ENCODE peak calls at places on chromosome 4, in six cellular contexts. F, C, I, R, H and M are unnamed samples.

GRCh38 chr4:145482209-145483021 is 762 bp downstream of the SMAD1 start:
- DNase-seq in F (peak), C (peak), I (peak), R (peak), H (peak), M (peak)

GRCh38 chr4:84436812-84437211 is 62.3 kb downstream of the NKX6-1 start:
- DNase-seq in F (no peak), C (no peak), I (no peak), R (no peak), H (no peak), M (no peak)

GRCh38 chr4:94559351-94559806 is 107.6 kb downstream of the PDLIM5 start:
- DNase-seq in F (no peak), C (no peak), I (peak), R (no peak), H (no peak), M (no peak)

GRCh38 chr4:54228064-54228527 is 997 bp upstream of the PDGFRA start:
- DNase-seq in F (peak), C (peak), I (peak), R (no peak), H (peak), M (peak)

GRCh38 chr4:40301592-40301991 is 33.5 kb upstream of the CHRNA9 start:
- DNase-seq in F (no peak), C (no peak), I (no peak), R (no peak), H (no peak), M (peak)

GRCh38 chr4:89708903-89709361 is 128.0 kb downstream of the SNCA start:
- DNase-seq in F (no peak), C (no peak), I (peak), R (no peak), H (no peak), M (no peak)

GRCh38 chr4:183300070-183300469 is 20.0 kb downstream of the CLDN22 start:
- DNase-seq in F (no peak), C (no peak), I (peak), R (no peak), H (no peak), M (no peak)

GRCh38 chr4:158819942-158820786 is 51.3 kb downstream of the FNIP2 start:
- DNase-seq in F (no peak), C (no peak), I (peak), R (no peak), H (no peak), M (no peak)

GRCh38 chr4:28211714-28212470 is 1351.3 kb downstream of the STIM2 start:
- DNase-seq in F (no peak), C (no peak), I (peak), R (no peak), H (no peak), M (no peak)

GRCh38 chr4:71549516-71550160 is 210.8 kb downstream of the SLC4A4 start:
- DNase-seq in F (no peak), C (no peak), I (peak), R (no peak), H (no peak), M (no peak)

GRCh38 chr4:13706130-13706529 is 78.6 kb upstream of the BOD1L1 start:
- DNase-seq in F (no peak), C (no peak), I (no peak), R (no peak), H (no peak), M (no peak)

GRCh38 chr4:41160856-41161255 is 53.5 kb downstream of the APBB2 start:
- DNase-seq in F (no peak), C (no peak), I (peak), R (peak), H (no peak), M (no peak)

GRCh38 chr4:151527699-151528098 is 118.7 kb downstream of the FHIP1A start:
- DNase-seq in F (no peak), C (no peak), I (no peak), R (no peak), H (no peak), M (no peak)

GRCh38 chr4:158033416-158033863 is 139.4 kb downstream of the GASK1B start:
- DNase-seq in F (no peak), C (peak), I (peak), R (no peak), H (no peak), M (no peak)

GRCh38 chr4:138835833-138836521 is 179.6 kb upstream of the NOCT start:
- DNase-seq in F (no peak), C (peak), I (peak), R (no peak), H (peak), M (no peak)

GRCh38 chr4:112381996-112382692 is 85.0 kb downstream of the ALPK1 start:
- DNase-seq in F (no peak), C (no peak), I (no peak), R (no peak), H (no peak), M (no peak)

GRCh38 chr4:103098331-103098730 is 1.3 kb downstream of the BDH2 start:
- DNase-seq in F (no peak), C (no peak), I (peak), R (no peak), H (no peak), M (no peak)

GRCh38 chr4:150283689-150284088 is 205.4 kb downstream of the DCLK2 start:
- DNase-seq in F (no peak), C (no peak), I (peak), R (no peak), H (no peak), M (no peak)

GRCh38 chr4:164943192-164943591 is 34.3 kb downstream of the TRIM61 start:
- DNase-seq in F (no peak), C (no peak), I (no peak), R (no peak), H (no peak), M (no peak)

GRCh38 chr4:41285202-41285876 is 28.6 kb downstream of the UCHL1 start:
- DNase-seq in F (no peak), C (no peak), I (no peak), R (no peak), H (no peak), M (no peak)

GRCh38 chr4:99100876-99101275 is 12.3 kb upstream of the ADH5 start:
- DNase-seq in F (no peak), C (no peak), I (no peak), R (no peak), H (no peak), M (no peak)

GRCh38 chr4:32789026-32789608 is 2068.9 kb downstream of the PCDH7 start:
- DNase-seq in F (no peak), C (no peak), I (no peak), R (no peak), H (no peak), M (no peak)

GRCh38 chr4:145820407-145820806 is 118.2 kb downstream of the ZNF827 start:
- DNase-seq in F (no peak), C (no peak), I (peak), R (no peak), H (no peak), M (no peak)

GRCh38 chr4:24594887-24595286 is 10.5 kb upstream of the DHX15 start:
- DNase-seq in F (no peak), C (no peak), I (peak), R (no peak), H (no peak), M (no peak)

GRCh38 chr4:75895744-75896314 is 6.4 kb downstream of the PPEF2 start:
- DNase-seq in F (no peak), C (no peak), I (peak), R (peak), H (peak), M (peak)

GRCh38 chr4:182235016-182235415 is 8.2 kb upstream of the TENM3 start:
- DNase-seq in F (no peak), C (no peak), I (no peak), R (no peak), H (no peak), M (no peak)

DNA sequence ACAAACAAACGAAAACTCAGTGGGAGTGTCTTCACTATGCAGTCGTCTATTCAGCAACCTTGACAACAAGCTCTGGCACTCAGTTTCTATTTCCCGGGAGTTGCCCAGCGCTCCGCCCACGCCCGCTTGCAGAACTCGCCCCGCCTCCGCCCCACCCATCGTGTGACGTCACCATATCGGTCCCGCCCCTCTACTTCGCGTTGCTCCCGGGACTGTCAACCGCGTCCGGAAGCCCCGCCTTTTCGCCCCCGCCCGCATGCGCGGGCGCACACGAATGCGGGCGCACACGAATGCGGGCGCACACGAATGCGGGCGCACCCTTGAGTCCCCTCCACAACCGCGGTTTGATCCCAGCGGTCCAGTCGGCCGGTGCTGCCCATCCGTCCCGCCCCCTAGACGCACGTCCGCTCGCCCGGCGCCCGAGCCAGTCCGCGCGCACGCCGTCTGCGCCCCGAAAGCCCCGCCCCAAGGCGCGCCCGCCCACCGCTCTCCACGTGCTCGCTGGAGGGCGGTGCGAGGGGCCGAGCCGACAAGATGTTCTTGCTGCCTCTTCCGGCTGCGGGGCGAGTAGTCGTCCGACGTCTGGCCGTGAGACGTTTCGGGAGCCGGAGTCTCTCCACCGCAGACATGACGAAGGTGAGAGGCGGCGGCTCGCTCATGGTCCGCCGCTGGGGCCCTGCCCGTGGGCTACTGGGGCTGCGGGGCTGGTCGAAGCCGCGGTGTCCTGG is at the start of gene LAP3:
- DNase-seq in F (peak), C (peak), I (peak), R (peak), H (peak), M (peak)
- TF ChIP-seq POLR2A in F (peak), C (peak), I (peak), R (peak), H (peak), M (no peak)

GRCh38 chr4:123421227-123421941 is 24.8 kb downstream of the SPRY1 start:
- DNase-seq in F (no peak), C (no peak), I (peak), R (no peak), H (peak), M (no peak)
- H3K4me3 ChIP-seq in F (peak), C (no peak), I (no peak), R (no peak), H (no peak), M (no peak)

GRCh38 chr4:185318679-185319078 is 77.0 kb downstream of the LRP2BP start:
- DNase-seq in F (no peak), C (no peak), I (no peak), R (no peak), H (peak), M (no peak)

GRCh38 chr4:185312699-185313098 is 83.0 kb downstream of the LRP2BP start:
- DNase-seq in F (no peak), C (no peak), I (peak), R (no peak), H (no peak), M (no peak)

GRCh38 chr4:185322805-185323204 is 72.9 kb downstream of the LRP2BP start:
- DNase-seq in F (no peak), C (no peak), I (no peak), R (no peak), H (no peak), M (no peak)

GRCh38 chr4:185317880-185318279 is 77.8 kb downstream of the LRP2BP start:
- DNase-seq in F (no peak), C (no peak), I (no peak), R (no peak), H (no peak), M (no peak)
- TF ChIP-seq CTCF in F (no peak), C (no peak), I (no peak), R (no peak), H (no peak), M (no peak)

GRCh38 chr4:1579834-1580686 is 104.1 kb downstream of the FAM53A start:
- DNase-seq in F (peak), C (peak), I (no peak), R (peak), H (peak), M (peak)
- TF ChIP-seq POLR2A in F (no peak), C (peak), I (no peak), R (no peak), H (peak), M (no peak)

GRCh38 chr4:8394806-8395205 is 45.7 kb downstream of the ACOX3 start:
- DNase-seq in F (no peak), C (no peak), I (no peak), R (no peak), H (no peak), M (no peak)
- H3K4me3 ChIP-seq in F (no peak), C (no peak), I (no peak), R (no peak), H (no peak), M (no peak)

GRCh38 chr4:100149190-100149589 is 41.1 kb downstream of the DDIT4L start:
- DNase-seq in F (no peak), C (no peak), I (no peak), R (no peak), H (no peak), M (no peak)
- TF ChIP-seq CTCF in F (no peak), C (no peak), I (no peak), R (no peak), H (no peak), M (no peak)

DNA sequence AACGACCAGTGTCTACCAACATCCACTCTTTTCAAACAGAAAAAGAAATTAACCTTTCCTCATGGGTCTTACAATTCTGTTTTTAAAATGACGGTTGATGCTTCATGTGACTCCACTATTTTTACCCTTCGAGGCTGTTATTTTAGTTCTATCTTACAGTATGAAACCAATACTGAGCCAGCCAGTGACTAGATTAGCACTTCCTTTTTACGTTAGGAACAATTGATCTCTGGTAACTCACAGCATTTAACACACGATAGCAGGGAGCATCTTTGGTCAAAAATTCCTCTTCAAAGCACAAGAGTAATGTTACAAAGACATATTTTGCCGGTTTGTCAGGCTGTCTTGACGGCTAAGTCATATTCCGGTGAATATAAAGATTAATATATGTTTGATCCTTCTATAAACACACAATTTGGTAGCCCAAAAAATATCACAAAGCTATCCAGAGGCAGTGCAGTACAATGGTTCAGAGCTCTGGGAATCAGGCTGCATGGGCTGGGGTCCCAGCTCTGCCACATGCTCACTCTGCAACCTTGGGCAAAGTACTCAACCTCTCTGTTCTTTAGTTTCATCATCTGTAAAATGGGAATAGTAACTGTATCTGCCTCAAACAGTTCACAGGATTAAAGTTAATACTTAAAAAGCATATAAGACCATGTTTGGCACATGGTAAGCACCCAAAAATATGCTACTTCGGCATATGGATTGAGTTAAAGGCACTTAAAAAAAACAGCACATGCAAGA is 62.9 kb upstream of the TXK start:
- DNase-seq in F (no peak), C (no peak), I (no peak), R (no peak), H (no peak), M (no peak)
- TF ChIP-seq POLR2A in F (no peak), C (no peak), I (no peak), R (no peak), H (no peak), M (no peak)

GRCh38 chr4:173289351-173289725 is 44.8 kb downstream of the HMGB2 start:
- DNase-seq in F (no peak), C (no peak), I (peak), R (no peak), H (peak), M (no peak)

GRCh38 chr4:173284463-173284862 is 49.7 kb downstream of the HMGB2 start:
- DNase-seq in F (no peak), C (no peak), I (no peak), R (no peak), H (no peak), M (no peak)

GRCh38 chr4:173287486-173287885 is 46.7 kb downstream of the HMGB2 start:
- DNase-seq in F (no peak), C (no peak), I (no peak), R (no peak), H (no peak), M (no peak)

GRCh38 chr4:173288296-173288695 is 45.9 kb downstream of the HMGB2 start:
- DNase-seq in F (peak), C (peak), I (peak), R (peak), H (peak), M (peak)

DNA sequence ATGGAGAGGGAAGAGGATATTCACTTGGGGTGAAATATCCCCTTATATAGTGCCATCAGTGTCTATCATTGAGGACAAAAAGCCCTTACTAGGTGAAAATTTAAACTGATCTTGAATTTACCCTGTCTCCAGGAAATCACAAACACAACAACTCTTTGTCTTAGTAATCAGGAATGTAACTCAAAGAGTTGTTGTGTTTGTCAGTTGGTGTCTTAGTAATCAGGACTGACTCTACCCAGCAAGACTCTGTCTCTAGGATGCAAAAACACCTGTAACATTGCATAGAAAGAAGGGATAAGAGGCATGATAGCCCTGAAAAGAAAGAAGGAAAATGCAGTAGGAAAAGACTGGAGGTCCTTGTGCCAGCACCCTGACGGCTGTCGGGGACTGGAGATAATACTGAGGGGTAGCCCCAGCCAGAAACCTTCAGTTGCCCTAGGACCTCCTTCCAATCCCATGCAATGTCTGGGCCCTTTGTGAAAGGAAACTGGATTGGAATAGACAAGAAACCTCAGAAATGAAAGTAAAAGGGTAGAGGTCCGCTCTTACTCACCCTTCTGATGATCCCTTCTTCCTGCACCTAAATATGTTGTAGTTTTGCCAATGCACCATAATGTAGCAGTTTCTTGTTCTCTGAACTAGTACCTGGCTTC is 45.3 kb downstream of the HMGB2 start:
- DNase-seq in F (no peak), C (no peak), I (no peak), R (no peak), H (no peak), M (no peak)
- H3K4me3 ChIP-seq in F (no peak), C (no peak), I (no peak), R (no peak), H (peak), M (no peak)

GRCh38 chr4:20078644-20079043 is 173.1 kb upstream of the SLIT2 start:
- DNase-seq in F (no peak), C (no peak), I (no peak), R (no peak), H (no peak), M (no peak)

GRCh38 chr4:20074450-20074849 is 177.3 kb upstream of the SLIT2 start:
- DNase-seq in F (no peak), C (no peak), I (peak), R (no peak), H (no peak), M (no peak)

DNA sequence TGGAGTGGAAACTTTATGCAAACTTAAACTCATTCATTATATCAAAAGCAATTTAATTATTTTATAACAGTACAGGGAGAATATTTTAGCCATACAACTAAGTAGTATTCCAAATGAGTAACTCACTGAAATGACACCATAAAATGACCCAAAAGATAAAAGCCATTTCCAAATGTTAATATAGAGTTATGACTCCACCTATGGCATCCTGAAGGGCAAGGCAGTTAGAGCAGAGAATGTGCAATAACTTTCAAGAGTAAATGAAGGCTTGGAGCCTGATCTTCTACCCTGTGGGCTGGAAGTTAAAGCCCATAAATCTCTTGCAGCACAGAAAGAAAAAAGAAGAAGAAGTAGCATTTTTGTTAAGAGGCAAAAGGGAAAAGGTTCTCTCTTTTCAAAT is 176.2 kb upstream of the SLIT2 start:
- DNase-seq in F (no peak), C (no peak), I (peak), R (no peak), H (no peak), M (no peak)
- TF ChIP-seq CTCF in F (no peak), C (no peak), I (peak), R (no peak), H (no peak), M (no peak)